ENCODE peak calls at places on chromosomes 16 and 17, in six cellular contexts. L, A, Z, S, N and E are unnamed samples.

GRCh38 chr17:73952136-73952497 is 251.4 kb upstream of the RPL38 start:
- DNase-seq in Z (no peak), N (no peak), S (no peak), A (peak), L (no peak), E (no peak)

GRCh38 chr17:27354051-27354490 is 60.2 kb downstream of the WSB1 start:
- DNase-seq in A (no peak), S (no peak), N (no peak), L (no peak), Z (no peak), E (no peak)

GRCh38 chr17:17940451-17940911 is 31.7 kb downstream of the TOM1L2 start:
- DNase-seq in N (no peak), L (no peak), A (no peak), Z (no peak), S (no peak), E (no peak)

GRCh38 chr16:6735631-6736030 is 597.0 kb upstream of the RBFOX1 start:
- DNase-seq in N (no peak), L (no peak), Z (no peak), S (no peak), A (no peak), E (no peak)

GRCh38 chr16:19008245-19008644 is 24.5 kb downstream of the TMC7 start:
- DNase-seq in A (no peak), S (no peak), N (no peak), L (no peak), Z (no peak), E (no peak)

GRCh38 chr16:68272501-68273209 is 8.3 kb downstream of the SLC7A6 start:
- DNase-seq in Z (no peak), A (no peak), N (no peak), S (peak), L (no peak), E (no peak)

GRCh38 chr17:81287155-81287554 is 8.0 kb downstream of the SLC38A10 start:
- DNase-seq in S (no peak), Z (no peak), A (no peak), N (no peak), L (no peak), E (no peak)

GRCh38 chr17:77436058-77436442 is 295.3 kb downstream of the SEC14L1 start:
- DNase-seq in S (no peak), A (no peak), L (no peak), Z (no peak), N (no peak), E (no peak)

GRCh38 chr17:50638851-50639767 is 4.4 kb downstream of the ABCC3 start:
- DNase-seq in Z (peak), L (peak), A (no peak), S (peak), N (peak), E (no peak)

GRCh38 chr17:13462161-13462560 is 139.6 kb downstream of the HS3ST3A1 start:
- DNase-seq in L (no peak), S (no peak), A (no peak), Z (no peak), N (no peak), E (no peak)

GRCh38 chr16:11497329-11497805 is 89.4 kb downstream of the LITAF start:
- DNase-seq in S (peak), L (peak), Z (peak), N (peak), A (peak), E (no peak)